ENCODE peak calls at places on chromosomes 1 and 21, in eight cellular contexts. U is ovary; P is Kasumi-1; K is CD8-positive, alpha-beta T cell; X is activated T-cell treated with anti-CD3 and anti-CD28 coated beads, Interleukin-2, amount 50 U/mL, for 4 hours; I is activated naive CD8-positive, alpha-beta T cell treated with anti-CD3 and anti-CD28 coated beads, Interleukin-2, amount 50 U/mL, for 16 hours; B is SW 1271; S is NCI-H187 treated with DMSO at 0.1 percent for 48 hours. E is an unnamed sample.
A peak's percentile ranks its signal among the peaks of the same experiment; 100 is the strongest.

GRCh38 chr1:21514245-21514644 is 5.0 kb downstream of the ALPL start:
- DNase-seq in P (no peak), I (no peak), X (no peak), U (no peak), B (no peak), K (no peak), S (no peak), E (no peak)

GRCh38 chr1:205870236-205870635 is 20.3 kb upstream of the PM20D1 start:
- DNase-seq in S (no peak), I (no peak), U (no peak), X (no peak), P (no peak), K (no peak), B (no peak), E (no peak)

GRCh38 chr1:209823143-209824041 is 4.4 kb upstream of the UTP25 start:
- DNase-seq in U (no peak), X (no peak), I (no peak), S (no peak), K (no peak), P (peak; percentile 60), B (peak; percentile 7), E (peak; percentile 69)

GRCh38 chr1:42935971-42936308 is 22.7 kb downstream of the SLC2A1 start:
- DNase-seq in I (no peak), B (no peak), S (no peak), X (peak; percentile 0), K (no peak), U (no peak), P (no peak), E (no peak)

GRCh38 chr1:234326493-234327366 is 46.5 kb upstream of the COA6 start:
- DNase-seq in S (no peak), B (no peak), I (peak; percentile 48), U (no peak), X (peak; percentile 60), K (peak; percentile 57), P (peak; percentile 64), E (peak; percentile 36)

GRCh38 chr1:156789621-156790318 is 22.4 kb downstream of the PRCC start:
- DNase-seq in I (no peak), B (no peak), U (no peak), X (no peak), S (no peak), P (no peak), K (no peak), E (no peak)

GRCh38 chr1:69109276-69109675 is 458.4 kb upstream of the LRRC7 start:
- DNase-seq in U (no peak), I (no peak), P (no peak), S (no peak), K (no peak), X (no peak), B (no peak), E (no peak)

GRCh38 chr1:247281001-247281574 is 25.2 kb downstream of the VN1R5 start:
- DNase-seq in P (no peak), I (no peak), K (no peak), U (no peak), S (no peak), B (no peak), X (no peak), E (no peak)

GRCh38 chr1:66313446-66313845 is 220.5 kb upstream of the SGIP1 start:
- DNase-seq in U (no peak), P (no peak), S (no peak), I (no peak), X (no peak), B (no peak), K (no peak), E (no peak)

GRCh38 chr1:4652631-4653327 is 1.6 kb upstream of the AJAP1 start:
- DNase-seq in S (no peak), X (peak; percentile 42), I (peak; percentile 35), P (no peak), U (peak; percentile 53), K (peak; percentile 22), B (no peak), E (peak; percentile 58)

GRCh38 chr21:46351476-46352155 is 27.7 kb downstream of the PCNT start:
- DNase-seq in U (no peak), B (no peak), I (no peak), K (no peak), P (no peak), X (no peak), S (no peak), E (no peak)

GRCh38 chr1:53656062-53656915 is 82.7 kb downstream of the GLIS1 start:
- DNase-seq in P (no peak), K (no peak), S (no peak), I (no peak), B (no peak), U (no peak), X (no peak), E (no peak)

GRCh38 chr1:62194651-62195282 is at the start of gene L1TD1:
- DNase-seq in B (no peak), X (no peak), I (no peak), U (no peak), P (no peak), K (no peak), S (no peak), E (no peak)

GRCh38 chr21:33401617-33401967 is 1.6 kb upstream of the IFNGR2 start:
- DNase-seq in P (no peak), K (no peak), I (no peak), U (no peak), B (no peak), X (no peak), S (no peak), E (peak; percentile 39)

GRCh38 chr1:214364335-214364734 is 83.4 kb downstream of the SMYD2 start:
- DNase-seq in I (no peak), S (no peak), K (no peak), U (no peak), X (no peak), P (no peak), B (no peak), E (no peak)

GRCh38 chr1:206606867-206607266 is 5.4 kb downstream of the EIF2D start:
- DNase-seq in U (no peak), I (no peak), X (no peak), P (peak; percentile 67), S (no peak), K (no peak), B (no peak), E (no peak)

GRCh38 chr1:202084791-202085681 is 37.7 kb upstream of the GPR37L1 start:
- DNase-seq in U (no peak), P (no peak), S (no peak), K (no peak), I (no peak), B (no peak), X (no peak), E (peak; percentile 94)